ENCODE peak calls at places on chromosomes 13 and 19, in nine cellular contexts. K is glutamatergic neuron; B is Jurkat, Clone E6-1; N is NCI-H2171; C is GM13977; M is brain microvascular endothelial cell; I is Calu3; Y is AG04450; U is activated CD8-positive, alpha-beta T cell treated with anti-CD3 and anti-CD28 coated beads, Interleukin-2, amount 10 ng/mL, durations not matched to agents 7 days and 5 days. J is an unnamed sample.
A peak's percentile ranks its signal among the peaks of the same experiment; 100 is the strongest.

GRCh38 chr13:41231786-41232185 is 31.6 kb downstream of the MTRF1 start:
- DNase-seq in N (peak; percentile 62), U (no peak), Y (no peak), I (peak; percentile 54), C (no peak), K (no peak), M (peak; percentile 40), B (no peak), J (no peak)

GRCh38 chr13:114081761-114082681 is 50.4 kb downstream of the RASA3 start:
- DNase-seq in C (no peak), N (no peak), U (no peak), K (no peak), Y (no peak), M (no peak), I (no peak), B (no peak), J (no peak)

GRCh38 chr19:18068395-18068794 is 18.3 kb downstream of the IL12RB1 start:
- DNase-seq in N (no peak), M (no peak), U (no peak), Y (no peak), C (no peak), I (no peak), K (no peak), B (no peak), J (no peak)

GRCh38 chr13:113337556-113337955 is 26.4 kb downstream of the GRTP1 start:
- DNase-seq in I (no peak), B (no peak), K (no peak), C (no peak), N (no peak), M (no peak), Y (no peak), U (no peak), J (no peak)

GRCh38 chr19:43607238-43608205 is 4.4 kb upstream of the SRRM5 start:
- DNase-seq in C (no peak), I (no peak), M (no peak), B (no peak), N (no peak), K (no peak), U (no peak), Y (no peak), J (no peak)

GRCh38 chr13:34021619-34022018 is 203.7 kb downstream of the RFC3 start:
- DNase-seq in C (no peak), U (no peak), Y (no peak), N (no peak), M (no peak), B (no peak), K (no peak), I (no peak), J (no peak)

GRCh38 chr19:23437901-23438300 is 42.6 kb upstream of the ZNF91 start:
- DNase-seq in I (no peak), K (no peak), M (no peak), Y (no peak), U (no peak), B (no peak), N (peak; percentile 28), C (no peak), J (no peak)

GRCh38 chr13:26679411-26679810 is 81.2 kb downstream of the GPR12 start:
- DNase-seq in K (no peak), B (no peak), U (no peak), M (peak; percentile 24), C (no peak), I (no peak), Y (peak; percentile 24), N (no peak), J (peak; percentile 30)

GRCh38 chr19:34269489-34269888 is 15.1 kb downstream of the GARRE1 start:
- DNase-seq in B (no peak), I (no peak), U (no peak), Y (no peak), K (no peak), C (no peak), M (no peak), N (no peak), J (no peak)

GRCh38 chr19:13155472-13156284 is 5.5 kb downstream of the IER2 start:
- DNase-seq in N (peak; percentile 77), C (peak; percentile 73), Y (no peak), M (peak; percentile 70), K (peak; percentile 96), U (peak; percentile 86), B (no peak), I (peak; percentile 85), J (no peak)

GRCh38 chr19:46878613-46879375 is 18.0 kb downstream of the ARHGAP35 start:
- DNase-seq in K (no peak), U (no peak), M (peak; percentile 91), N (no peak), Y (peak; percentile 66), C (no peak), B (no peak), I (no peak), J (no peak)

GRCh38 chr13:104773775-104774174 is 1707.6 kb upstream of the SLC10A2 start:
- DNase-seq in U (no peak), N (peak; percentile 41), C (peak; percentile 16), I (no peak), M (peak; percentile 16), Y (peak; percentile 21), B (peak; percentile 63), K (no peak), J (peak; percentile 38)

GRCh38 chr13:49367640-49368431 is 76.0 kb downstream of the CAB39L start:
- DNase-seq in K (no peak), B (no peak), Y (no peak), N (no peak), M (no peak), C (no peak), I (no peak), U (no peak), J (no peak)

GRCh38 chr19:46383846-46384245 is 29.5 kb downstream of the CCDC8 start:
- DNase-seq in B (no peak), U (no peak), N (no peak), M (no peak), Y (no peak), I (no peak), C (no peak), K (no peak), J (no peak)

GRCh38 chr19:58519087-58519354 is 589 bp downstream of the ZBTB45 start:
- DNase-seq in U (peak; percentile 69), I (peak; percentile 81), K (peak; percentile 81), B (peak; percentile 64), M (peak; percentile 65), Y (no peak), N (peak; percentile 67), C (peak; percentile 67), J (peak; percentile 6)

GRCh38 chr19:27746691-27747380 is 1466.1 kb downstream of the UQCRFS1 start:
- DNase-seq in C (no peak), K (peak; percentile 52), B (no peak), M (peak; percentile 9), N (no peak), Y (no peak), I (peak; percentile 24), U (no peak), J (no peak)

J was measured in epithelial cell of proximal tubule.